ENCODE peak calls at places on chromosome 16, in nine cellular contexts. One of them, this sample, is unnamed.

GRCh38 chr16:88830783-88831182 is 19.1 kb upstream of the APRT start:
- DNase-seq in NCI-H2029: no peak
- DNase-seq in fibroblast of mammary gland: no peak
- DNase-seq in A673: no peak
- DNase-seq in choroid plexus epithelial cell: no peak
- DNase-seq in bronchial epithelial cell: no peak
- DNase-seq in activated naive CD4-positive, alpha-beta T cell: no peak
- DNase-seq in germinal center: no peak
- DNase-seq in endothelial cell: no peak
- DNase-seq in this sample: no peak

GRCh38 chr16:63998-64913 is 8.2 kb downstream of the RHBDF1 start:
- DNase-seq in NCI-H2029: peak
- DNase-seq in fibroblast of mammary gland: no peak
- DNase-seq in A673: no peak
- DNase-seq in choroid plexus epithelial cell: no peak
- DNase-seq in bronchial epithelial cell: no peak
- DNase-seq in activated naive CD4-positive, alpha-beta T cell: no peak
- DNase-seq in germinal center: no peak
- DNase-seq in endothelial cell: no peak
- DNase-seq in this sample: peak

GRCh38 chr16:49471038-49471727 is 97.6 kb downstream of the C16orf78 start:
- DNase-seq in NCI-H2029: no peak
- DNase-seq in fibroblast of mammary gland: no peak
- DNase-seq in A673: no peak
- DNase-seq in choroid plexus epithelial cell: no peak
- DNase-seq in bronchial epithelial cell: no peak
- DNase-seq in activated naive CD4-positive, alpha-beta T cell: no peak
- DNase-seq in germinal center: no peak
- DNase-seq in endothelial cell: no peak
- DNase-seq in this sample: no peak

GRCh38 chr16:58306327-58306726 is 11.5 kb upstream of the PRSS54 start:
- DNase-seq in NCI-H2029: no peak
- DNase-seq in fibroblast of mammary gland: peak
- DNase-seq in A673: peak
- DNase-seq in choroid plexus epithelial cell: peak
- DNase-seq in bronchial epithelial cell: peak
- DNase-seq in activated naive CD4-positive, alpha-beta T cell: peak
- DNase-seq in germinal center: no peak
- DNase-seq in endothelial cell: peak
- DNase-seq in this sample: no peak

GRCh38 chr16:19463468-19464315 is 46.0 kb downstream of the TMC5 start:
- DNase-seq in NCI-H2029: peak
- DNase-seq in fibroblast of mammary gland: no peak
- DNase-seq in A673: no peak
- DNase-seq in choroid plexus epithelial cell: no peak
- DNase-seq in bronchial epithelial cell: peak
- DNase-seq in activated naive CD4-positive, alpha-beta T cell: no peak
- DNase-seq in germinal center: no peak
- DNase-seq in endothelial cell: no peak
- DNase-seq in this sample: no peak

GRCh38 chr16:102060-102855 is 24.2 kb downstream of the MPG start:
- DNase-seq in NCI-H2029: no peak
- DNase-seq in fibroblast of mammary gland: peak
- DNase-seq in A673: no peak
- DNase-seq in choroid plexus epithelial cell: peak
- DNase-seq in bronchial epithelial cell: no peak
- DNase-seq in activated naive CD4-positive, alpha-beta T cell: no peak
- DNase-seq in germinal center: no peak
- DNase-seq in endothelial cell: no peak
- DNase-seq in this sample: peak

GRCh38 chr16:69321080-69321479 is 9.3 kb downstream of the PDF start:
- DNase-seq in NCI-H2029: no peak
- DNase-seq in fibroblast of mammary gland: no peak
- DNase-seq in A673: no peak
- DNase-seq in choroid plexus epithelial cell: no peak
- DNase-seq in bronchial epithelial cell: no peak
- DNase-seq in activated naive CD4-positive, alpha-beta T cell: no peak
- DNase-seq in germinal center: no peak
- DNase-seq in endothelial cell: no peak
- DNase-seq in this sample: no peak

GRCh38 chr16:82061861-82062525 is 26.9 kb downstream of the HSD17B2 start:
- DNase-seq in NCI-H2029: no peak
- DNase-seq in fibroblast of mammary gland: peak
- DNase-seq in A673: peak
- DNase-seq in choroid plexus epithelial cell: peak
- DNase-seq in bronchial epithelial cell: peak
- DNase-seq in activated naive CD4-positive, alpha-beta T cell: no peak
- DNase-seq in germinal center: peak
- DNase-seq in endothelial cell: peak
- DNase-seq in this sample: no peak

GRCh38 chr16:10297341-10298006 is 88.4 kb upstream of the ATF7IP2 start:
- DNase-seq in NCI-H2029: no peak
- DNase-seq in fibroblast of mammary gland: no peak
- DNase-seq in A673: no peak
- DNase-seq in choroid plexus epithelial cell: no peak
- DNase-seq in bronchial epithelial cell: no peak
- DNase-seq in activated naive CD4-positive, alpha-beta T cell: no peak
- DNase-seq in germinal center: peak
- DNase-seq in endothelial cell: no peak
- DNase-seq in this sample: no peak

GRCh38 chr16:1993731-1994131 is 4.0 kb downstream of the SYNGR3 start:
- DNase-seq in NCI-H2029: peak
- DNase-seq in fibroblast of mammary gland: peak
- DNase-seq in A673: no peak
- DNase-seq in choroid plexus epithelial cell: peak
- DNase-seq in bronchial epithelial cell: peak
- DNase-seq in activated naive CD4-positive, alpha-beta T cell: no peak
- DNase-seq in germinal center: no peak
- DNase-seq in endothelial cell: no peak
- DNase-seq in this sample: peak

GRCh38 chr16:88077328-88078108 is 126.3 kb downstream of the BANP start:
- DNase-seq in NCI-H2029: no peak
- DNase-seq in fibroblast of mammary gland: no peak
- DNase-seq in A673: no peak
- DNase-seq in choroid plexus epithelial cell: no peak
- DNase-seq in bronchial epithelial cell: no peak
- DNase-seq in activated naive CD4-positive, alpha-beta T cell: no peak
- DNase-seq in germinal center: no peak
- DNase-seq in endothelial cell: no peak
- DNase-seq in this sample: no peak

GRCh38 chr16:31532120-31532519 is 4.4 kb downstream of the AHSP start:
- DNase-seq in NCI-H2029: no peak
- DNase-seq in fibroblast of mammary gland: no peak
- DNase-seq in A673: no peak
- DNase-seq in choroid plexus epithelial cell: no peak
- DNase-seq in bronchial epithelial cell: no peak
- DNase-seq in activated naive CD4-positive, alpha-beta T cell: no peak
- DNase-seq in germinal center: no peak
- DNase-seq in endothelial cell: no peak
- DNase-seq in this sample: no peak

GRCh38 chr16:67234180-67234597 is 7.3 kb downstream of the TMEM208 start:
- DNase-seq in NCI-H2029: no peak
- DNase-seq in fibroblast of mammary gland: no peak
- DNase-seq in A673: no peak
- DNase-seq in choroid plexus epithelial cell: no peak
- DNase-seq in bronchial epithelial cell: no peak
- DNase-seq in activated naive CD4-positive, alpha-beta T cell: no peak
- DNase-seq in germinal center: no peak
- DNase-seq in endothelial cell: no peak
- DNase-seq in this sample: peak

GRCh38 chr16:66275795-66276428 is 90.6 kb upstream of the CDH5 start:
- DNase-seq in NCI-H2029: peak
- DNase-seq in fibroblast of mammary gland: peak
- DNase-seq in A673: peak
- DNase-seq in choroid plexus epithelial cell: peak
- DNase-seq in bronchial epithelial cell: peak
- DNase-seq in activated naive CD4-positive, alpha-beta T cell: no peak
- DNase-seq in germinal center: peak
- DNase-seq in endothelial cell: peak
- DNase-seq in this sample: no peak

GRCh38 chr16:6345090-6345489 is 987.6 kb upstream of the RBFOX1 start:
- DNase-seq in NCI-H2029: no peak
- DNase-seq in fibroblast of mammary gland: no peak
- DNase-seq in A673: no peak
- DNase-seq in choroid plexus epithelial cell: no peak
- DNase-seq in bronchial epithelial cell: no peak
- DNase-seq in activated naive CD4-positive, alpha-beta T cell: no peak
- DNase-seq in germinal center: no peak
- DNase-seq in endothelial cell: no peak
- DNase-seq in this sample: no peak

GRCh38 chr16:58127634-58128033 is 1.5 kb downstream of the CFAP20 start:
- DNase-seq in NCI-H2029: no peak
- DNase-seq in fibroblast of mammary gland: no peak
- DNase-seq in A673: no peak
- DNase-seq in choroid plexus epithelial cell: no peak
- DNase-seq in bronchial epithelial cell: no peak
- DNase-seq in activated naive CD4-positive, alpha-beta T cell: no peak
- DNase-seq in germinal center: no peak
- DNase-seq in endothelial cell: no peak
- DNase-seq in this sample: no peak

GRCh38 chr16:49513040-49513439 is 139.4 kb downstream of the C16orf78 start:
- DNase-seq in NCI-H2029: no peak
- DNase-seq in fibroblast of mammary gland: peak
- DNase-seq in A673: peak
- DNase-seq in choroid plexus epithelial cell: peak
- DNase-seq in bronchial epithelial cell: no peak
- DNase-seq in activated naive CD4-positive, alpha-beta T cell: no peak
- DNase-seq in germinal center: peak
- DNase-seq in endothelial cell: no peak
- DNase-seq in this sample: no peak

GRCh38 chr16:15779664-15780351 is 77.0 kb downstream of the MYH11 start:
- DNase-seq in NCI-H2029: no peak
- DNase-seq in fibroblast of mammary gland: no peak
- DNase-seq in A673: no peak
- DNase-seq in choroid plexus epithelial cell: no peak
- DNase-seq in bronchial epithelial cell: no peak
- DNase-seq in activated naive CD4-positive, alpha-beta T cell: no peak
- DNase-seq in germinal center: no peak
- DNase-seq in endothelial cell: no peak
- DNase-seq in this sample: no peak

GRCh38 chr16:51971184-51971583 is 575.8 kb downstream of the TOX3 start:
- DNase-seq in NCI-H2029: no peak
- DNase-seq in fibroblast of mammary gland: peak
- DNase-seq in A673: peak
- DNase-seq in choroid plexus epithelial cell: peak
- DNase-seq in bronchial epithelial cell: peak
- DNase-seq in activated naive CD4-positive, alpha-beta T cell: no peak
- DNase-seq in germinal center: no peak
- DNase-seq in endothelial cell: peak
- DNase-seq in this sample: no peak

GRCh38 chr16:1061769-1062505 is 10.6 kb upstream of the SSTR5 start:
- DNase-seq in NCI-H2029: no peak
- DNase-seq in fibroblast of mammary gland: no peak
- DNase-seq in A673: no peak
- DNase-seq in choroid plexus epithelial cell: no peak
- DNase-seq in bronchial epithelial cell: no peak
- DNase-seq in activated naive CD4-positive, alpha-beta T cell: no peak
- DNase-seq in germinal center: no peak
- DNase-seq in endothelial cell: no peak
- DNase-seq in this sample: no peak